ENCODE peak calls at places on chromosome 19, in five cellular contexts. G is bronchial epithelial cell, K is pancreas, R is heart left ventricle, Z is fibroblast of mammary gland. Y is an unnamed sample.

GRCh38 chr19:39506944-39507714 is 7.8 kb upstream of the SELENOV start:
- DNase-seq in G (peak; percentile 44), K (no peak), R (no peak), Z (peak; percentile 59), Y (no peak)

GRCh38 chr19:10662384-10663251 is 8.5 kb downstream of the ILF3 start:
- DNase-seq in G (no peak), K (no peak), R (no peak), Z (peak; percentile 63), Y (no peak)

GRCh38 chr19:56671613-56671994 is at the start of gene ZNF835:
- DNase-seq in G (peak; percentile 18), K (peak; percentile 83), R (peak; percentile 99), Z (peak; percentile 61), Y (no peak)

GRCh38 chr19:44757735-44758505 is 9.4 kb downstream of the BCL3 start:
- DNase-seq in G (no peak), K (peak; percentile 72), R (peak; percentile 88), Z (peak; percentile 73), Y (no peak)

GRCh38 chr19:41753936-41754529 is 1.3 kb upstream of the CEACAM6 start:
- DNase-seq in G (peak; percentile 37), K (peak; percentile 68), R (no peak), Z (peak; percentile 31), Y (no peak)

GRCh38 chr19:16386619-16387240 is 62.1 kb downstream of the KLF2 start:
- DNase-seq in G (peak; percentile 49), K (peak; percentile 52), R (no peak), Z (peak; percentile 64), Y (peak; percentile 10)

GRCh38 chr19:10402441-10403038 is 802 bp downstream of the CDC37 start:
- DNase-seq in G (no peak), K (no peak), R (peak; percentile 77), Z (peak; percentile 45), Y (no peak)

GRCh38 chr19:3785464-3785937 is 680 bp downstream of the MATK start:
- DNase-seq in G (no peak), K (no peak), R (no peak), Z (no peak), Y (no peak)

GRCh38 chr19:17281391-17282304 is at the start of gene ANKLE1:
- DNase-seq in G (no peak), K (no peak), R (no peak), Z (no peak), Y (no peak)

GRCh38 chr19:48510421-48511268 is 990 bp downstream of the LMTK3 start:
- DNase-seq in G (peak; percentile 29), K (peak; percentile 70), R (peak; percentile 68), Z (peak; percentile 46), Y (no peak)

GRCh38 chr19:57362419-57362818 is 932 bp upstream of the TRAPPC2B start:
- DNase-seq in G (no peak), K (no peak), R (no peak), Z (no peak), Y (no peak)

GRCh38 chr19:45346449-45346848 is 5.9 kb downstream of the KLC3 start:
- DNase-seq in G (no peak), K (no peak), R (no peak), Z (no peak), Y (no peak)

GRCh38 chr19:6412111-6412999 is 12.3 kb downstream of the KHSRP start:
- DNase-seq in G (peak; percentile 23), K (peak; percentile 55), R (no peak), Z (no peak), Y (no peak)

GRCh38 chr19:41223431-41224234 is 4.6 kb downstream of the AXL start:
- DNase-seq in G (peak; percentile 80), K (no peak), R (peak; percentile 5), Z (peak; percentile 89), Y (no peak)

GRCh38 chr19:45828523-45828922 is 13.4 kb upstream of the RSPH6A start:
- DNase-seq in G (no peak), K (no peak), R (no peak), Z (no peak), Y (no peak)

GRCh38 chr19:28519950-28520861 is 692.7 kb downstream of the UQCRFS1 start:
- DNase-seq in G (no peak), K (peak; percentile 54), R (no peak), Z (peak; percentile 29), Y (no peak)

GRCh38 chr19:41174297-41174928 is 18.6 kb upstream of the CYP2S1 start:
- DNase-seq in G (no peak), K (no peak), R (no peak), Z (no peak), Y (no peak)

GRCh38 chr19:47239610-47240296 is 8.8 kb upstream of the BBC3 start:
- DNase-seq in G (no peak), K (no peak), R (peak; percentile 76), Z (no peak), Y (no peak)

GRCh38 chr19:40216013-40216776 is 2.0 kb downstream of the TTC9B start:
- DNase-seq in G (no peak), K (no peak), R (no peak), Z (no peak), Y (no peak)

GRCh38 chr19:41302624-41303351 is 7.2 kb upstream of the CCDC97 start:
- DNase-seq in G (no peak), K (no peak), R (no peak), Z (no peak), Y (no peak)

GRCh38 chr19:41906916-41907680 is 21.2 kb downstream of the ERFL start:
- DNase-seq in G (no peak), K (no peak), R (no peak), Z (no peak), Y (no peak)

GRCh38 chr19:14113762-14114414 is 3.7 kb downstream of the PRKACA start:
- DNase-seq in G (no peak), K (peak; percentile 50), R (peak; percentile 72), Z (no peak), Y (no peak)

GRCh38 chr19:2151339-2152229 is at the start of gene AP3D1:
- DNase-seq in G (peak; percentile 99), K (peak; percentile 100), R (peak; percentile 100), Z (peak; percentile 100), Y (peak; percentile 96)

GRCh38 chr19:15779756-15780476 is 7.5 kb upstream of the OR10H5 start:
- DNase-seq in G (no peak), K (peak; percentile 61), R (peak; percentile 82), Z (peak; percentile 10), Y (no peak)

GRCh38 chr19:13610042-13610691 is 103.9 kb upstream of the CACNA1A start:
- DNase-seq in G (no peak), K (peak; percentile 16), R (no peak), Z (no peak), Y (no peak)

GRCh38 chr19:47310819-47311218 is 1.2 kb downstream of the C5AR1 start:
- DNase-seq in G (peak; percentile 33), K (no peak), R (peak; percentile 76), Z (peak; percentile 43), Y (no peak)

GRCh38 chr19:41019346-41019745 is 28.3 kb downstream of the CYP2B6 start:
- DNase-seq in G (no peak), K (no peak), R (no peak), Z (no peak), Y (no peak)

DNA sequence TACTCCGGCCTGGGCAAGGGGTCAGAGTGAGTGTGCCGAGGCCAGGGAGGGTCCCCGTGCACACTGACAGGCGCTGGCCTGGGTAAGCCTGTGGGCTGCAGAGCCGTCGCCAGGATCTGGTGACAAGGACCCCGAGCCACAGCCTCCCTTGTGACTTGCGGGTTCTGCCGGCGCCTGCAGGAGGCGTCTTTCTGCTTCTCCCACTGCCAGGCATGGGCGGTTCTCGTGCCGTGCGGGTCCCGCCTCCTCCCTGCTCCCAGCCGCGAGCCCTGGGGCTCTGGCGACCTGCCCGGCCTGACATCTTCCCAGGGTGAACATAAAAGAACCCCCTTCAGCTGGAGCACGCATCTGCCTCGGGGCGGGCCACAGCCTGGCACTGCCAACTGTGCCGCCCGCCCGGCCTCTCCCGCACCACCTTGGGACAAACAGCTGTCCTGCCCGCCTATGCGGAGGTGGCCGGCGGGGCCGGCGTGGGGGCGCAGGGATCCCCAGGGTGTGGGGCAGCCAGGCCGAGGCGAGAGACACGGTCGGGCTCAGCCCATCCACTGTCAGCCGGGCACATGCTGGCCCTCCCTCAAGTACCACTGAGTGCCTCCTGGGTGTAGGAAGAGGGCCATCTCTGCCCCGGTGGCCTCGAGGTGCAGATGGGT is 1.5 kb upstream of the HCN2 start:
- DNase-seq in G (peak; percentile 49), K (peak; percentile 43), R (peak; percentile 85), Z (peak; percentile 69), Y (no peak)
- TF ChIP-seq CTCF in G (peak; percentile 84), K (no peak), R (peak; percentile 32), Z (peak; percentile 54), Y (peak; percentile 81)

DNA sequence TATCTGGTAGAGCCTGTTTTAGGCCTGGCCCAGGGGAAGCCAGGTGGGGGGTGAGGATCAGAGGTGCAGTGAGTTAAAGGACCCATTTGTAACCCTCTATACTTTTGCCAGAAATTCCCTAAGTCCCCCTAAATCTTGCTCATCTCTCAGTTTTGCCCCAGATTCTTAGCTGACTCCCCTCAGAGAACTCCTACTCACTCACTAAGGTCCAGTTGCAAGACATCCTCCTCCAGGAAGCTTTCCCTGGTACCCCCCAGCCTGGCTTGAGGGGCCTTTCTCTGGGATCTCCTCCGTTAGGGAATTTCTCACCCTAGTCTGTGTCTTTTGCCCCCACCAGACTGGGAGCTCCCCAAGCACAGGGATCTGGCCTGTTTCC is 1.9 kb downstream of the TSKS start:
- DNase-seq in G (no peak), K (no peak), R (no peak), Z (no peak), Y (no peak)
- H3K4me3 ChIP-seq in G (no peak overlapping the region), K (no peak overlapping the region), R (no peak overlapping the region), Z (no peak overlapping the region), Y (no peak overlapping the region)

GRCh38 chr19:30686252-30686762 is 314.1 kb downstream of the ZNF536 start:
- DNase-seq in G (no peak), K (no peak), R (no peak), Z (peak; percentile 24), Y (no peak)
- TF ChIP-seq CTCF in G (no peak), K (no peak), R (peak; percentile 11), Z (peak; percentile 25), Y (no peak)

GRCh38 chr19:18605196-18605545 is 1.4 kb downstream of the CRLF1 start:
- DNase-seq in G (no peak), K (no peak), R (no peak), Z (no peak), Y (no peak)

GRCh38 chr19:18603958-18604819 is 2.4 kb downstream of the CRLF1 start:
- DNase-seq in G (no peak), K (no peak), R (no peak), Z (no peak), Y (no peak)

GRCh38 chr19:18604820-18605159 is 1.8 kb downstream of the CRLF1 start:
- DNase-seq in G (no peak), K (no peak), R (no peak), Z (no peak), Y (no peak)

GRCh38 chr19:18606281-18607221 is at the start of gene CRLF1:
- DNase-seq in G (no peak), K (no peak), R (no peak), Z (no peak), Y (no peak)

DNA sequence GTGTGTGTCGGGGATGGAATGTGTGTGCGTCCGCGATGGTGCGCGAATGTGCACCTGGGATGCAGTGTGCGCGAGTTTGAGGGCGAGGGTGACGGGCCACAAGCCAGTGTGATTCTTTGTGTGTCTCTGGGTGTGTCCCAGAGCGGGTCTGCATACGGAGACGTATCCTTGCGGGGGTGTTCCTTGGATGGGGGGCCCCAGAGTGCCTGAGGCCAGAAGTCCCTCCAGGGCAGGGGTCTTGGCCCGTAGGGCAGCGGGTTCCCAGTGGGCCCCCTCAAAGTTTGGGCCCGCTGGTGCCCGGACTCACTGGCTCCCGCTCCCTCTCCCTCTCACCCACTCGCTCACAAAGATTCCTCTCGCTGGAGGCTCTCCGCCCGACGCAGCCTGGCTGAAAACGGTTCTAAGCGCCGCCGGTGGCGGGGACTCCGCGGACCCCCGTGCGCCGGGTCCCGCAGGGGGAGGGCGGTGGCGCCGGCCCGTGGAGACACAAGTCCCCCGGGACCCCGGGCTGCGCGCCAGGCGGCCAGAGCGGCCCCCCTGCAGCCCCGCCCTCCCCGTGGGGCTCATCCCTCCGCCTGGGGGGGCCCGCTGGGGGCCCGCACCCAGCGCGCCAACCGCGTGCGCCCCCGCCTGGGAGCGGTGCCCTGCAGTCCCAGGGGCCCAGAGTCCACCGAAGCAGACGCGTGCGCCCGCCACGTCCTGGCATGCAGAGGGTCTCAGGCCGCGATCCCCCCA is 886 bp downstream of the CRLF1 start:
- DNase-seq in G (no peak), K (no peak), R (no peak), Z (no peak), Y (no peak)
- H3K4me3 ChIP-seq in G (no peak overlapping the region), K (no peak overlapping the region), R (peak overlapping the region; percentile 42), Z (no peak overlapping the region), Y (no peak overlapping the region)

Y was measured in AG04449.